ENCODE peak calls at places on chromosomes 1 and 21, in five cellular contexts. One of them, this sample, is unnamed.

GRCh38 chr1:169680377-169681019 is 30.9 kb downstream of the SELL start:
- DNase-seq in natural killer cell: no peak
- DNase-seq in transverse colon: no peak
- DNase-seq in retinal pigment epithelial cell: no peak
- DNase-seq in epithelial cell of prostate: no peak
- DNase-seq in this sample: no peak

GRCh38 chr1:88134983-88135921 is 548.8 kb upstream of the PKN2 start:
- DNase-seq in natural killer cell: no peak
- DNase-seq in transverse colon: no peak
- DNase-seq in retinal pigment epithelial cell: no peak
- DNase-seq in epithelial cell of prostate: no peak
- DNase-seq in this sample: no peak

GRCh38 chr1:30633294-30633693 is 90.1 kb downstream of the MATN1 start:
- DNase-seq in natural killer cell: no peak
- DNase-seq in transverse colon: no peak
- DNase-seq in retinal pigment epithelial cell: no peak
- DNase-seq in epithelial cell of prostate: no peak
- DNase-seq in this sample: no peak

GRCh38 chr1:206002160-206002559 is 1.0 kb downstream of the RAB7B start:
- DNase-seq in natural killer cell: no peak
- DNase-seq in transverse colon: no peak
- DNase-seq in retinal pigment epithelial cell: no peak
- DNase-seq in epithelial cell of prostate: peak
- DNase-seq in this sample: no peak

GRCh38 chr1:3638676-3639075 is 11.2 kb downstream of the WRAP73 start:
- DNase-seq in natural killer cell: no peak
- DNase-seq in transverse colon: no peak
- DNase-seq in retinal pigment epithelial cell: no peak
- DNase-seq in epithelial cell of prostate: no peak
- DNase-seq in this sample: no peak

GRCh38 chr1:65441464-65441863 is 21.0 kb downstream of the LEPR start:
- DNase-seq in natural killer cell: no peak
- DNase-seq in transverse colon: no peak
- DNase-seq in retinal pigment epithelial cell: no peak
- DNase-seq in epithelial cell of prostate: no peak
- DNase-seq in this sample: no peak

GRCh38 chr1:23103001-23103879 is 65.4 kb downstream of the LUZP1 start:
- DNase-seq in natural killer cell: no peak
- DNase-seq in transverse colon: peak
- DNase-seq in retinal pigment epithelial cell: no peak
- DNase-seq in epithelial cell of prostate: peak
- DNase-seq in this sample: no peak

GRCh38 chr1:181077576-181078242 is 10.8 kb upstream of the IER5 start:
- DNase-seq in natural killer cell: no peak
- DNase-seq in transverse colon: no peak
- DNase-seq in retinal pigment epithelial cell: no peak
- DNase-seq in epithelial cell of prostate: no peak
- DNase-seq in this sample: no peak

GRCh38 chr1:94803106-94803505 is 17.1 kb upstream of the SLC44A3 start:
- DNase-seq in natural killer cell: no peak
- DNase-seq in transverse colon: no peak
- DNase-seq in retinal pigment epithelial cell: no peak
- DNase-seq in epithelial cell of prostate: no peak
- DNase-seq in this sample: no peak

GRCh38 chr1:58764294-58764978 is 19.4 kb downstream of the JUN start:
- DNase-seq in natural killer cell: no peak
- DNase-seq in transverse colon: no peak
- DNase-seq in retinal pigment epithelial cell: no peak
- DNase-seq in epithelial cell of prostate: no peak
- DNase-seq in this sample: peak

GRCh38 chr1:164611754-164612642 is 53.0 kb downstream of the PBX1 start:
- DNase-seq in natural killer cell: no peak
- DNase-seq in transverse colon: peak
- DNase-seq in retinal pigment epithelial cell: peak
- DNase-seq in epithelial cell of prostate: peak
- DNase-seq in this sample: no peak

GRCh38 chr1:65254320-65255087 is 54.8 kb upstream of the DNAJC6 start:
- DNase-seq in natural killer cell: peak
- DNase-seq in transverse colon: peak
- DNase-seq in retinal pigment epithelial cell: no peak
- DNase-seq in epithelial cell of prostate: no peak
- DNase-seq in this sample: no peak

GRCh38 chr1:153506831-153507413 is 28.9 kb downstream of the S100A6 start:
- DNase-seq in natural killer cell: no peak
- DNase-seq in transverse colon: peak
- DNase-seq in retinal pigment epithelial cell: peak
- DNase-seq in epithelial cell of prostate: no peak
- DNase-seq in this sample: peak

GRCh38 chr1:191882870-191883269 is 275.4 kb upstream of the RGS18 start:
- DNase-seq in natural killer cell: no peak
- DNase-seq in transverse colon: no peak
- DNase-seq in retinal pigment epithelial cell: no peak
- DNase-seq in epithelial cell of prostate: no peak
- DNase-seq in this sample: no peak

GRCh38 chr1:235063068-235063765 is 65.4 kb downstream of the TOMM20 start:
- DNase-seq in natural killer cell: no peak
- DNase-seq in transverse colon: no peak
- DNase-seq in retinal pigment epithelial cell: no peak
- DNase-seq in epithelial cell of prostate: no peak
- DNase-seq in this sample: no peak

GRCh38 chr1:206662396-206663092 is 22.2 kb upstream of the MAPKAPK2 start:
- DNase-seq in natural killer cell: no peak
- DNase-seq in transverse colon: no peak
- DNase-seq in retinal pigment epithelial cell: no peak
- DNase-seq in epithelial cell of prostate: no peak
- DNase-seq in this sample: no peak

GRCh38 chr21:42299324-42300044 is 15.7 kb downstream of the TFF3 start:
- DNase-seq in natural killer cell: no peak
- DNase-seq in transverse colon: no peak
- DNase-seq in retinal pigment epithelial cell: no peak
- DNase-seq in epithelial cell of prostate: no peak
- DNase-seq in this sample: no peak

GRCh38 chr1:170095976-170096725 is 21.7 kb upstream of the KIFAP3 start:
- DNase-seq in natural killer cell: no peak
- DNase-seq in transverse colon: no peak
- DNase-seq in retinal pigment epithelial cell: no peak
- DNase-seq in epithelial cell of prostate: no peak
- DNase-seq in this sample: no peak

GRCh38 chr1:205294175-205294913 is 27.2 kb downstream of the NUAK2 start:
- DNase-seq in natural killer cell: no peak
- DNase-seq in transverse colon: no peak
- DNase-seq in retinal pigment epithelial cell: no peak
- DNase-seq in epithelial cell of prostate: no peak
- DNase-seq in this sample: peak

GRCh38 chr1:198657550-198658064 is 18.8 kb downstream of the PTPRC start:
- DNase-seq in natural killer cell: no peak
- DNase-seq in transverse colon: no peak
- DNase-seq in retinal pigment epithelial cell: no peak
- DNase-seq in epithelial cell of prostate: peak
- DNase-seq in this sample: peak

GRCh38 chr1:196680107-196680506 is 28.3 kb downstream of the CFH start:
- DNase-seq in natural killer cell: no peak
- DNase-seq in transverse colon: no peak
- DNase-seq in retinal pigment epithelial cell: no peak
- DNase-seq in epithelial cell of prostate: no peak
- DNase-seq in this sample: no peak

GRCh38 chr21:41926068-41926806 is 27.6 kb downstream of the C2CD2 start:
- DNase-seq in natural killer cell: peak
- DNase-seq in transverse colon: no peak
- DNase-seq in retinal pigment epithelial cell: no peak
- DNase-seq in epithelial cell of prostate: no peak
- DNase-seq in this sample: no peak

GRCh38 chr1:32754282-32755097 is 51.9 kb upstream of the SYNC start:
- DNase-seq in natural killer cell: no peak
- DNase-seq in transverse colon: no peak
- DNase-seq in retinal pigment epithelial cell: no peak
- DNase-seq in epithelial cell of prostate: no peak
- DNase-seq in this sample: no peak

GRCh38 chr1:5713101-5713820 is 279.0 kb downstream of the NPHP4 start:
- DNase-seq in natural killer cell: no peak
- DNase-seq in transverse colon: no peak
- DNase-seq in retinal pigment epithelial cell: no peak
- DNase-seq in epithelial cell of prostate: no peak
- DNase-seq in this sample: no peak

GRCh38 chr1:41662656-41663437 is 178.4 kb upstream of the EDN2 start:
- DNase-seq in natural killer cell: no peak
- DNase-seq in transverse colon: peak
- DNase-seq in retinal pigment epithelial cell: peak
- DNase-seq in epithelial cell of prostate: no peak
- DNase-seq in this sample: peak

GRCh38 chr1:102891868-102892625 is 216.3 kb downstream of the COL11A1 start:
- DNase-seq in natural killer cell: no peak
- DNase-seq in transverse colon: no peak
- DNase-seq in retinal pigment epithelial cell: peak
- DNase-seq in epithelial cell of prostate: no peak
- DNase-seq in this sample: peak

GRCh38 chr1:7299329-7299799 is 471.7 kb upstream of the VAMP3 start:
- DNase-seq in natural killer cell: no peak
- DNase-seq in transverse colon: peak
- DNase-seq in retinal pigment epithelial cell: peak
- DNase-seq in epithelial cell of prostate: peak
- DNase-seq in this sample: peak

GRCh38 chr1:225685476-225686176 is 32.7 kb upstream of the ENAH start:
- DNase-seq in natural killer cell: no peak
- DNase-seq in transverse colon: no peak
- DNase-seq in retinal pigment epithelial cell: no peak
- DNase-seq in epithelial cell of prostate: no peak
- DNase-seq in this sample: no peak

GRCh38 chr1:211371406-211372105 is 44.9 kb downstream of the TRAF5 start:
- DNase-seq in natural killer cell: no peak
- DNase-seq in transverse colon: no peak
- DNase-seq in retinal pigment epithelial cell: no peak
- DNase-seq in epithelial cell of prostate: peak
- DNase-seq in this sample: no peak

GRCh38 chr1:3501856-3502665 is 47.6 kb downstream of the ARHGEF16 start:
- DNase-seq in natural killer cell: no peak
- DNase-seq in transverse colon: peak
- DNase-seq in retinal pigment epithelial cell: no peak
- DNase-seq in epithelial cell of prostate: no peak
- DNase-seq in this sample: no peak

GRCh38 chr21:43981871-43982210 is 30.3 kb upstream of the TRAPPC10 start:
- DNase-seq in natural killer cell: no peak
- DNase-seq in transverse colon: no peak
- DNase-seq in retinal pigment epithelial cell: no peak
- DNase-seq in epithelial cell of prostate: no peak
- DNase-seq in this sample: no peak

GRCh38 chr1:109763646-109764415 is at the start of gene EPS8L3:
- DNase-seq in natural killer cell: peak
- DNase-seq in transverse colon: peak
- DNase-seq in retinal pigment epithelial cell: no peak
- DNase-seq in epithelial cell of prostate: no peak
- DNase-seq in this sample: no peak

GRCh38 chr1:161298116-161298515 is 11.7 kb downstream of the MPZ start:
- DNase-seq in natural killer cell: no peak
- DNase-seq in transverse colon: no peak
- DNase-seq in retinal pigment epithelial cell: no peak
- DNase-seq in epithelial cell of prostate: no peak
- DNase-seq in this sample: no peak

GRCh38 chr1:183090386-183091006 is 67.3 kb downstream of the LAMC1 start:
- DNase-seq in natural killer cell: no peak
- DNase-seq in transverse colon: peak
- DNase-seq in retinal pigment epithelial cell: no peak
- DNase-seq in epithelial cell of prostate: no peak
- DNase-seq in this sample: no peak

GRCh38 chr1:230519246-230519645 is 93.1 kb upstream of the PGBD5 start:
- DNase-seq in natural killer cell: no peak
- DNase-seq in transverse colon: no peak
- DNase-seq in retinal pigment epithelial cell: no peak
- DNase-seq in epithelial cell of prostate: no peak
- DNase-seq in this sample: no peak

GRCh38 chr21:35909456-35910178 is 150.7 kb downstream of the SETD4 start:
- DNase-seq in natural killer cell: no peak
- DNase-seq in transverse colon: no peak
- DNase-seq in retinal pigment epithelial cell: no peak
- DNase-seq in epithelial cell of prostate: no peak
- DNase-seq in this sample: no peak

This sample was measured in AG09309.